ENCODE peak calls at places on chromosomes 2 and 18, in five cellular contexts. V is PC-3, C is left ventricle myocardium inferior, H is neural progenitor cell, W is NT2/D1. P is an unnamed sample.

GRCh38 chr2:182717451-182718215 is 1.6 kb downstream of the DNAJC10 start:
- DNase-seq in H (no peak), W (no peak), V (no peak), C (no peak), P (no peak)

GRCh38 chr2:118047273-118047898 is 33.5 kb upstream of the CCDC93 start:
- DNase-seq in C (no peak), H (no peak), V (peak; percentile 84), W (no peak), P (no peak)

GRCh38 chr2:124147552-124147951 is 122.5 kb downstream of the CNTNAP5 start:
- DNase-seq in V (no peak), C (no peak), W (no peak), H (peak; percentile 8), P (no peak)

GRCh38 chr2:75311993-75312392 is 112.7 kb upstream of the TACR1 start:
- DNase-seq in V (no peak), C (no peak), W (no peak), H (peak; percentile 60), P (no peak)

GRCh38 chr2:199261221-199261620 is 196.5 kb downstream of the SATB2 start:
- DNase-seq in W (no peak), V (peak; percentile 82), H (peak; percentile 3), C (no peak), P (no peak)

GRCh38 chr2:100253786-100254185 is 68.5 kb downstream of the LONRF2 start:
- DNase-seq in V (no peak), W (no peak), H (no peak), C (no peak), P (no peak)

GRCh38 chr2:136920652-136921333 is 155.4 kb downstream of the THSD7B start:
- DNase-seq in H (peak; percentile 67), W (no peak), C (no peak), V (no peak), P (no peak)

GRCh38 chr2:99153921-99154604 is 679 bp downstream of the TSGA10 start:
- DNase-seq in H (peak; percentile 3), C (no peak), V (peak; percentile 18), W (no peak), P (no peak)

GRCh38 chr2:79511320-79511951 is 1.4 kb upstream of the CTNNA2 start:
- DNase-seq in H (peak; percentile 93), W (peak; percentile 70), C (no peak), V (peak; percentile 39), P (no peak)

GRCh38 chr2:129766594-129766993 is 212.9 kb upstream of the RAB6C start:
- DNase-seq in V (no peak), C (no peak), H (no peak), W (no peak), P (no peak)

GRCh38 chr18:58911241-58911640 is 46.6 kb downstream of the ZNF532 start:
- DNase-seq in C (no peak), W (no peak), V (no peak), H (no peak), P (no peak)

GRCh38 chr2:8985561-8986326 is 17.7 kb downstream of the MBOAT2 start:
- DNase-seq in V (no peak), W (no peak), H (no peak), C (no peak), P (no peak)

GRCh38 chr2:9010866-9011265 is 7.4 kb upstream of the MBOAT2 start:
- DNase-seq in W (no peak), V (peak; percentile 32), H (no peak), C (no peak), P (no peak)

GRCh38 chr18:43812627-43813026 is 535.3 kb upstream of the SYT4 start:
- DNase-seq in H (no peak), C (no peak), V (no peak), W (no peak), P (no peak)

GRCh38 chr2:188013767-188014166 is 277.9 kb upstream of the GULP1 start:
- DNase-seq in C (no peak), W (no peak), V (no peak), H (no peak), P (no peak)

GRCh38 chr2:58930541-58930940 is 689.4 kb upstream of the FANCL start:
- DNase-seq in V (no peak), C (no peak), H (no peak), W (no peak), P (no peak)

GRCh38 chr2:40315684-40316083 is 136.2 kb downstream of the SLC8A1 start:
- DNase-seq in H (no peak), V (peak; percentile 71), W (no peak), C (no peak), P (no peak)

GRCh38 chr18:45951021-45951714 is 16.0 kb downstream of the EPG5 start:
- DNase-seq in C (no peak), W (no peak), H (no peak), V (peak; percentile 61), P (no peak)

GRCh38 chr2:72605836-72606442 is 219.9 kb downstream of the EXOC6B start:
- DNase-seq in W (no peak), H (peak; percentile 6), V (peak; percentile 52), C (no peak), P (no peak)

GRCh38 chr18:44781890-44782289 is 101.2 kb downstream of the SETBP1 start:
- DNase-seq in W (peak; percentile 11), C (no peak), V (no peak), H (peak; percentile 28), P (no peak)

GRCh38 chr2:118614856-118615255 is 232.6 kb downstream of the EN1 start:
- DNase-seq in H (peak; percentile 32), C (no peak), W (no peak), V (no peak), P (no peak)

GRCh38 chr2:167890739-167891138 is 356.7 kb downstream of the STK39 start:
- DNase-seq in W (no peak), H (no peak), V (no peak), C (no peak), P (no peak)

GRCh38 chr2:75031171-75031570 is 72.7 kb downstream of the POLE4 start:
- DNase-seq in W (no peak), V (no peak), H (no peak), C (no peak), P (no peak)

GRCh38 chr2:45856391-45857055 is 205.0 kb downstream of the PRKCE start:
- DNase-seq in V (no peak), H (no peak), C (no peak), W (no peak), P (no peak)

GRCh38 chr2:2222931-2223330 is 108.1 kb downstream of the MYT1L start:
- DNase-seq in V (peak; percentile 24), H (no peak), C (no peak), W (no peak), P (no peak)

GRCh38 chr18:6885992-6886823 is 156.7 kb downstream of the ARHGAP28 start:
- DNase-seq in H (peak; percentile 83), C (no peak), W (peak; percentile 18), V (peak; percentile 73), P (no peak)

GRCh38 chr2:174169372-174169771 is 79.0 kb downstream of the OLA1 start:
- DNase-seq in V (no peak), W (no peak), H (no peak), C (no peak), P (no peak)

GRCh38 chr2:174161490-174161889 is 86.8 kb downstream of the OLA1 start:
- DNase-seq in H (no peak), C (no peak), W (no peak), V (no peak), P (no peak)

GRCh38 chr2:174171686-174172445 is 76.5 kb downstream of the OLA1 start:
- DNase-seq in C (no peak), W (no peak), V (no peak), H (no peak), P (no peak)

GRCh38 chr2:174166261-174166660 is 82.1 kb downstream of the OLA1 start:
- DNase-seq in C (no peak), W (no peak), V (peak; percentile 36), H (no peak), P (no peak)
- H3K9me3 ChIP-seq in C (peaks cover 38% of the 10 kb centered on the region), W (peaks cover 19% of the 10 kb centered on the region), V (peaks cover 11% of the 10 kb centered on the region), H (peaks cover 10% of the 10 kb centered on the region), P (peaks cover 4% of the 10 kb centered on the region)

DNA sequence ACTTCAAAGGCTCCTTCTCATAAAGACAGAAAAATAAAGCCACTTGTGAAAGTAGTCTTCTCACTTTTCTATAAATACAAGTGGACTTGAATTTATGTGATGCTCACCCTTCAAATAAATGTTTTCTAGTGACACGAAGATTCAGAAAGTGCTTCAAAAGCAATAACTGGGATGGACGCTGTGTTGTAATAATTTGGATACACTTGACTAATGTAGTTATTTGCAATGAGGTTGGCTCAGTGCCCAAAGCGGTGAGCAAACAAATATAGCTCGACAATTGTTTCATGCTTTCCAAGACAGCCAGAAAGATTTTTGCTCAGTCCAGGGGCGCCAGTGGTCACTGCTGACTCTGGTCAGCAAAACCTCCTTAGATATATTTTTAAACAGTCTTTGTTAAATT is 278.6 kb upstream of the KLHL14 start:
- DNase-seq in W (no peak), H (no peak), C (no peak), V (peak; percentile 17), P (no peak)
- H3K9me3 ChIP-seq in W (no peaks in the 10 kb centered on the region), H (no peaks in the 10 kb centered on the region), C (no peaks in the 10 kb centered on the region), V (no peaks in the 10 kb centered on the region), P (no peaks in the 10 kb centered on the region)

GRCh38 chr2:144256996-144257707 is 262.8 kb downstream of the ZEB2 start:
- DNase-seq in W (no peak), C (no peak), V (no peak), H (no peak), P (no peak)
- H3K9me3 ChIP-seq in W (peaks cover 46% of the 10 kb centered on the region), C (peaks cover 51% of the 10 kb centered on the region), V (no peaks in the 10 kb centered on the region), H (peaks cover 33% of the 10 kb centered on the region), P (no peaks in the 10 kb centered on the region)

DNA sequence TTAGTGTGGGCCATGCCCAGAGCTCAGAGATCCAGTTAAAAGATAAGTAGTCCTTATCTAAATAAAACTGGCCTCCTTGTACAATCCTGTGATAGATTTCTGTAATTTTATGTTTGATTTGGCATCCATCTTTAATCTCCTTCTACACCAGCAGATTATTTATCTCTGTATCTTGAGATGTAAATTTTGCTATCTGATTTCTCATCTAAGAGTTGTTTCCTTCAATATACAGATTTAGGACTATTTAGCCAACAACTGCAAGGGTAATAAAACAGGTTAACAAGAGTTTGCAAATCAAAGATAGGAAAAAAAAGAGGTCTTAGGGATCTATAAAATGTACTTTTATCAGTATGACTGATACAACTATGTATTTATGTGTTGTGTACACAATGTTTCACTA is 68.6 kb upstream of the ABCA12 start:
- DNase-seq in H (no peak), C (no peak), W (no peak), V (no peak), P (no peak)
- H3K9me3 ChIP-seq in H (peaks cover 14% of the 10 kb centered on the region), C (peaks cover 38% of the 10 kb centered on the region), W (peaks cover 53% of the 10 kb centered on the region), V (peaks cover 5% of the 10 kb centered on the region), P (no peaks in the 10 kb centered on the region)

DNA sequence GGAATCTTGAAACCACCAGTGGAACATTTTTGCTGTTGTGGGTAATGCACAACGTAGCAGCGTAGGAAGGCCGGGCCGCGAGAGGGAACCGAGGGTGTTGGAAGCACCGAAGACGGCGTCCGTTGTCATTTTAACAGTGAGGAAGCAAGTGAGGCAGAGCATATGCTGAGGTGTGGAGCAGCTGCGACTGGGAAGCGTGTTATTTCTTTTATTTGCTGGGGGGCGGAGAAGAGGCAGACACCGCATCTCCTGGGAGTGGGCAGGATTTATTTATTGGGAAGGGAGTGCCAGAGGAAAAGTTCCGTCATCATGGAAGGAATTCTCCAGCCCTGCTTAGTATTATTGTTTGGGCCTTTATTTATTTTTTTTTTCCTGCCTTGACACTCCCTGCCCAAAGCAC is 232.8 kb downstream of the KLHL29 start:
- DNase-seq in H (no peak), V (no peak), C (peak; percentile 33), W (no peak), P (no peak)
- H3K9me3 ChIP-seq in H (no peaks in the 10 kb centered on the region), V (no peaks in the 10 kb centered on the region), C (peaks cover 2% of the 10 kb centered on the region), W (no peaks in the 10 kb centered on the region), P (no peaks in the 10 kb centered on the region)

P was measured in T-helper 17 cell.